ENCODE peak calls at places on chromosomes 13 and 19, in five cellular contexts. E is activated naive CD4-positive, alpha-beta T cell treated with anti-CD3 and anti-CD28 coated beads, Interleukin-2, amount 50 U/mL, for 72 hours; X is ureter; Y is retinal pigment epithelial cell; J is heart right ventricle. M is an unnamed sample.

GRCh38 chr13:30744686-30745085 is 9.3 kb downstream of the ALOX5AP start:
- DNase-seq in E (no peak), X (no peak), Y (no peak), J (no peak), M (no peak)

GRCh38 chr19:28393574-28394336 is 819.2 kb downstream of the UQCRFS1 start:
- DNase-seq in E (no peak), X (no peak), Y (no peak), J (no peak), M (no peak)

GRCh38 chr19:5137571-5138124 is 168.7 kb downstream of the KDM4B start:
- DNase-seq in E (no peak), X (no peak), Y (no peak), J (no peak), M (no peak)

GRCh38 chr19:48896191-48896720 is 2.3 kb downstream of the TULP2 start:
- DNase-seq in E (peak; percentile 76), X (peak; percentile 77), Y (no peak), J (peak; percentile 68), M (peak; percentile 93)

GRCh38 chr13:71801781-71802180 is 65.2 kb downstream of the DACH1 start:
- DNase-seq in E (no peak), X (no peak), Y (peak; percentile 55), J (no peak), M (no peak)

GRCh38 chr19:8517551-8518442 is 3.8 kb upstream of the ZNF414 start:
- DNase-seq in E (no peak), X (no peak), Y (no peak), J (no peak), M (no peak)

GRCh38 chr19:29616541-29616940 is 10.5 kb downstream of the POP4 start:
- DNase-seq in E (no peak), X (no peak), Y (no peak), J (no peak), M (no peak)

GRCh38 chr19:48509467-48510194 is 2.0 kb downstream of the LMTK3 start:
- DNase-seq in E (no peak), X (peak; percentile 39), Y (no peak), J (no peak), M (no peak)

GRCh38 chr13:32639502-32640105 is 53.4 kb downstream of the PDS5B start:
- DNase-seq in E (peak; percentile 23), X (peak; percentile 55), Y (peak; percentile 21), J (peak; percentile 65), M (no peak)

GRCh38 chr19:47723573-47723923 is 10.3 kb downstream of the EHD2 start:
- DNase-seq in E (no peak), X (no peak), Y (no peak), J (no peak), M (no peak)

GRCh38 chr13:68066879-68067513 is 836.9 kb upstream of the PCDH9 start:
- DNase-seq in E (no peak), X (no peak), Y (no peak), J (no peak), M (no peak)

GRCh38 chr19:57263244-57263643 is 17.0 kb upstream of the ZNF460 start:
- DNase-seq in E (no peak), X (no peak), Y (no peak), J (no peak), M (no peak)

GRCh38 chr13:44523176-44524017 is 52.7 kb downstream of the TSC22D1 start:
- DNase-seq in E (no peak), X (no peak), Y (peak; percentile 79), J (no peak), M (no peak)

GRCh38 chr13:41196620-41197019 is 2.3 kb upstream of the KBTBD7 start:
- DNase-seq in E (no peak), X (no peak), Y (no peak), J (no peak), M (no peak)

GRCh38 chr13:89865331-89865833 is 1482.1 kb upstream of the MIR17HG start:
- DNase-seq in E (no peak), X (no peak), Y (no peak), J (no peak), M (no peak)

GRCh38 chr13:99751517-99752199 is 219.9 kb downstream of the ZIC5 start:
- DNase-seq in E (no peak), X (no peak), Y (no peak), J (no peak), M (no peak)

GRCh38 chr13:103573446-103573845 is 507.2 kb upstream of the SLC10A2 start:
- DNase-seq in E (no peak), X (no peak), Y (no peak), J (no peak), M (no peak)

GRCh38 chr13:102812616-102813287 is 13.8 kb downstream of the BIVM start:
- DNase-seq in E (no peak), X (no peak), Y (no peak), J (no peak), M (no peak)

GRCh38 chr19:33998739-33999345 is 173.5 kb upstream of the LSM14A start:
- DNase-seq in E (no peak), X (no peak), Y (no peak), J (no peak), M (no peak)

GRCh38 chr19:11506101-11506555 is 489 bp upstream of the ZNF653 start:
- DNase-seq in E (no peak), X (no peak), Y (no peak), J (no peak), M (no peak)

GRCh38 chr19:1057185-1057857 is 9.6 kb upstream of the ARHGAP45 start:
- DNase-seq in E (no peak), X (no peak), Y (no peak), J (no peak), M (no peak)

GRCh38 chr13:25943081-25943480 is 108.7 kb downstream of the SHISA2 start:
- DNase-seq in E (no peak), X (no peak), Y (no peak), J (no peak), M (no peak)

GRCh38 chr19:16591803-16592556 is 19.8 kb upstream of the SLC35E1 start:
- DNase-seq in E (no peak), X (no peak), Y (peak; percentile 43), J (no peak), M (no peak)

GRCh38 chr13:71144883-71145282 is 722.1 kb downstream of the DACH1 start:
- DNase-seq in E (no peak), X (no peak), Y (no peak), J (no peak), M (no peak)

GRCh38 chr13:38417727-38418126 is 68.1 kb downstream of the UFM1 start:
- DNase-seq in E (no peak), X (no peak), Y (no peak), J (no peak), M (no peak)

GRCh38 chr13:100707818-100708740 is 33.5 kb upstream of the TMTC4 start:
- DNase-seq in E (peak; percentile 7), X (no peak), Y (peak; percentile 25), J (no peak), M (no peak)

GRCh38 chr19:30312582-30313352 is 59.4 kb upstream of the ZNF536 start:
- DNase-seq in E (no peak), X (no peak), Y (no peak), J (no peak), M (no peak)

GRCh38 chr13:42985312-42986175 is 6.5 kb downstream of the EPSTI1 start:
- DNase-seq in E (no peak), X (peak; percentile 49), Y (no peak), J (no peak), M (no peak)

GRCh38 chr13:113820813-113821651 is 42.8 kb downstream of the GAS6 start:
- DNase-seq in E (no peak), X (peak; percentile 79), Y (peak; percentile 62), J (peak; percentile 80), M (peak; percentile 96)

GRCh38 chr13:62706035-62706434 is 1290.4 kb upstream of the PCDH20 start:
- DNase-seq in E (no peak), X (no peak), Y (no peak), J (no peak), M (no peak)

GRCh38 chr13:99392126-99392805 is 85.1 kb upstream of the GPR183 start:
- DNase-seq in E (no peak), X (no peak), Y (no peak), J (no peak), M (no peak)

GRCh38 chr13:80551650-80552497 is 210.9 kb upstream of the SPRY2 start:
- DNase-seq in E (no peak), X (no peak), Y (no peak), J (no peak), M (no peak)

GRCh38 chr13:36038785-36039415 is 92.3 kb downstream of the DCLK1 start:
- DNase-seq in E (no peak), X (no peak), Y (peak; percentile 79), J (no peak), M (no peak)

GRCh38 chr13:24511019-24511823 is 1.4 kb downstream of the PARP4 start:
- DNase-seq in E (peak; percentile 64), X (peak; percentile 50), Y (peak; percentile 65), J (no peak), M (no peak)

GRCh38 chr13:66036024-66036614 is 1194.0 kb downstream of the PCDH9 start:
- DNase-seq in E (no peak), X (no peak), Y (peak; percentile 98), J (no peak), M (no peak)

GRCh38 chr19:34818270-34818669 is 45.3 kb upstream of the ZNF599 start:
- DNase-seq in E (no peak), X (no peak), Y (no peak), J (no peak), M (no peak)

GRCh38 chr13:73657821-73658540 is 476.2 kb downstream of the KLF12 start:
- DNase-seq in E (no peak), X (no peak), Y (no peak), J (peak; percentile 64), M (no peak)

GRCh38 chr19:52689804-52690394 is 44.9 kb downstream of the ZNF611 start:
- DNase-seq in E (peak; percentile 19), X (peak; percentile 62), Y (no peak), J (peak; percentile 40), M (peak; percentile 92)

GRCh38 chr13:105599477-105600037 is 935.9 kb downstream of the EFNB2 start:
- DNase-seq in E (no peak), X (no peak), Y (no peak), J (peak; percentile 13), M (no peak)

M was measured in esophagus muscularis mucosa.